ENCODE peak calls at places on chromosomes 5 and 9, in eight cellular contexts. V is AG10803, T is HFF-Myc, C is tibial artery, J is BE2C, B is fibroblast of lung, E is ascending aorta, F is choroid plexus epithelial cell. U is an unnamed sample.

GRCh38 chr9:134724231-134724911 is 82.8 kb downstream of the COL5A1 start:
- DNase-seq in T (no peak), V (peak; percentile 58), F (peak; percentile 39), J (peak; percentile 13), B (peak; percentile 65), C (no peak), E (no peak), U (no peak)

GRCh38 chr5:32225445-32225844 is 51.3 kb upstream of the GOLPH3 start:
- DNase-seq in V (peak; percentile 78), B (peak; percentile 83), J (no peak), C (no peak), T (peak; percentile 88), F (peak; percentile 99), E (no peak), U (peak; percentile 61)

GRCh38 chr5:13188393-13188792 is 756.1 kb downstream of the DNAH5 start:
- DNase-seq in B (no peak), F (no peak), J (no peak), T (no peak), E (no peak), C (peak; percentile 27), V (peak; percentile 23), U (no peak)

GRCh38 chr5:55360190-55360589 is 52.4 kb downstream of the MTREX start:
- DNase-seq in C (no peak), V (peak; percentile 16), J (no peak), T (no peak), E (no peak), F (peak; percentile 39), B (peak; percentile 17), U (no peak)

GRCh38 chr9:90995516-90995915 is 193.9 kb downstream of the SYK start:
- DNase-seq in T (no peak), B (no peak), F (no peak), E (no peak), J (no peak), C (no peak), V (peak; percentile 25), U (no peak)

GRCh38 chr9:108565651-108566378 is 290.0 kb downstream of the ACTL7B start:
- DNase-seq in E (no peak), V (peak; percentile 90), C (peak; percentile 61), F (peak; percentile 93), B (peak; percentile 94), T (peak; percentile 91), J (peak; percentile 56), U (peak; percentile 39)

GRCh38 chr5:93511445-93511844 is 69.6 kb downstream of the NR2F1-AS1 start:
- DNase-seq in C (no peak), B (no peak), E (no peak), T (no peak), J (no peak), V (no peak), F (no peak), U (no peak)

GRCh38 chr9:20980713-20981481 is 50.5 kb downstream of the HACD4 start:
- DNase-seq in C (no peak), V (peak; percentile 86), J (no peak), T (peak; percentile 60), F (peak; percentile 80), B (peak; percentile 88), E (no peak), U (peak; percentile 59)

GRCh38 chr9:126505697-126506346 is 107.9 kb upstream of the LMX1B start:
- DNase-seq in J (no peak), F (no peak), V (no peak), C (peak; percentile 7), B (no peak), T (no peak), E (no peak), U (no peak)

DNA sequence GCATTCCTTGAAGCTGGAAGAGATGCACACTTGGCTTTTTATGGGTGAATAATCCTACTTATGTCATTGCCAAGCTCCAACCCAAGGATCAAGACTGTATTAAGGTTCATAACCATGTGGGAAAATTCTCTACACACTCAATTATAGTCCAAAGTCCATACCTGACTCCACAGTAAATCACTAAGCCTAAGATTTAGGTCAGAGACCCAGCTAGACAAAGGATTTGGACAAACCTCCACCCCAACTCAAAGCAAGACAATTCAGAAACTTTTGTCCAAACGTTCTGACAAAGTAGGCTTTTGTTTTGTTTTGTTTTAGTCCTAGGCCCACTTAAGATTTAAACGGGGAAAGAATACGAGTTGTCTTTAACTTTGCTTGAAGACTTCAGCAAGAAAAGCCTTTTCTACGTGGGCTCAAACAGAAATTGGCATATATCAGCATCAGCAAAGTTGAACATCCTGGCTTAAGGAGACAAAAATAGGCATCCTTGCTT is 1.7 kb downstream of the MEGF9 start:
- DNase-seq in T (no peak), B (no peak), F (no peak), C (no peak), J (no peak), E (no peak), V (no peak), U (no peak)
- H3K4me3 ChIP-seq in T (no peak overlapping the region), B (peak overlapping the region; percentile 75), F (peak overlapping the region; percentile 79), C (peak overlapping the region; percentile 87), J (peak overlapping the region; percentile 79), E (peak overlapping the region; percentile 70), V (peak overlapping the region; percentile 69), U (no peak overlapping the region)

DNA sequence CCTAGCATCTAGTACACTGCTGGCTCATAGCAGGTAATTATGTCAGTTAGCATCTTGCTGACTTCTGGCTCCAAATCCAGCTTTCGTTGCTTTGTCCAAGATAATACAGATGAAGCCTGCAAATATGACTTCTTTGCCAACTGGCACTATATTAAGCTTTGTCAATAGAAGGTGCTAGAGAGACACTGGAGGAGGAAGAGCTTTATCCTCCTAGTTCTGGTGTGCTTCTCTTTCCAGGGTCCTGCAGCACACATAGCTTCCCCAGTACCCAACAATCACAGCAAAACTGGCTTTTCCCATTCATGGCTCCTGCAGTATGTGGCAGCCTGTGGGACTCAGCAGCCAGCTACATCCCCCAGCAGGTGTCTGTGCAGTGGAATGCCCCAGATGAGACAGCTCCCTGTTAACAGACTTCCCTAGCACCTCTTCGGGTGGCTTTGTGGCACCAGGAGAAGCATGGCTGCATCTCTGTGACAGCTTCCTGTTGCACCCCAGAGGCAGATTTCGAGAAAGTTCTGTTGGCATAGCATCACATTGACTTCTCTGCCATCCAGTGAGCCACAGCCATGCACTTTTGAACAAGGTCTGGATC is 147.8 kb downstream of the OXCT1 start:
- DNase-seq in C (no peak), J (no peak), V (no peak), T (no peak), B (no peak), F (peak; percentile 64), E (no peak), U (no peak)
- TF ChIP-seq CTCF in C (no peak), J (peak; percentile 51), V (peak; percentile 6), T (no peak), B (no peak), F (peak; percentile 62), E (no peak), U (peak; percentile 14)

DNA sequence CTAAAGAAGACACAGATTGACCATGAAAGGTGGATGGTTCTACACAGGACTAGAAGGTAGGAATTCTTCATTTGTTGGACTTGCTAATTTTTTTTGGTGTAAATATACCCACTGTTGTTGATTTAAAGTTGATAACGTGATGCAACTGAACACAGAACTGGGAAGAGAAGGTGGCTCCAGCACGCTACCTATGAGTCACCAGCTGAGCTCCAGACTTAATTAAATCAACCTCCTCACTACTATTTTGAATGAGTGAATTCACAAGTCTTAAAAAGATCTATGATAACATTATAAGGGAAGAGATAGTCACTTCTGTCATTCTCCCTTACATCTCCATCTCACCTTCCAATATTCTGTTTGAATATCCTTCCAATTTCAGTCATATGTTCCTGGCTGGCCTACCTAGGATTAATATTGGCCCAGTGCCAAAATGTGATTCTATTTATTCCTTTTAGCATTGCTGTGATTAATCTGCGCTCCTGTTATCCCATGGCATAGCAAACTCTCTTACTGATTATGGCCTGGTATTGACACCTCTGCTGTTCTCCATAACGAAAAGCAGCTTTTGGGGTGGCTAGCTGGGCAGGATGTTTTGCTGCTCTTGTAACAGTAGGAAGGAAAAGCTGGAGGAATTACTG is 135.9 kb upstream of the CCDC152 start:
- DNase-seq in T (no peak), J (no peak), F (no peak), V (no peak), B (no peak), C (no peak), E (no peak), U (no peak)
- H3K4me3 ChIP-seq in T (no peak overlapping the region), J (no peak overlapping the region), F (no peak overlapping the region), V (no peak overlapping the region), B (no peak overlapping the region), C (no peak overlapping the region), E (no peak overlapping the region), U (no peak overlapping the region)

GRCh38 chr9:122228906-122229837 is at the start of gene LHX6:
- DNase-seq in E (no peak), T (no peak), F (no peak), V (peak; percentile 21), C (no peak), B (peak; percentile 27), J (no peak), U (no peak)
- TF ChIP-seq CTCF in E (no peak), T (no peak), F (no peak), V (no peak), C (no peak), B (no peak), J (no peak), U (no peak)

U was measured in BJ.